ENCODE peak calls at places on chromosomes 3 and 15, in nine cellular contexts. T, P, Q, F, A, M, J, N and C are unnamed samples.

GRCh38 chr3:146145642-146146041 is 15.3 kb downstream of the PLOD2 start:
- DNase-seq in M (no peak), P (no peak), F (no peak), Q (no peak), J (no peak), T (no peak), A (no peak), N (no peak), C (no peak)

GRCh38 chr3:188236241-188236640 is 82.3 kb downstream of the LPP start:
- DNase-seq in M (no peak), P (no peak), F (no peak), T (no peak), J (no peak), A (no peak), Q (no peak), N (no peak), C (no peak)

GRCh38 chr3:72591522-72592421 is 256.5 kb downstream of the SHQ1 start:
- DNase-seq in N (no peak), T (no peak), M (no peak), P (no peak), A (peak), J (peak), Q (no peak), F (peak), C (no peak)

GRCh38 chr3:192449036-192449435 is 278.3 kb downstream of the FGF12 start:
- DNase-seq in A (no peak), N (no peak), M (no peak), T (peak), F (no peak), J (no peak), P (no peak), Q (no peak), C (no peak)

GRCh38 chr3:61806810-61807209 is 245.4 kb downstream of the PTPRG start:
- DNase-seq in P (no peak), N (no peak), T (no peak), J (no peak), Q (no peak), M (no peak), F (no peak), A (no peak), C (no peak)

GRCh38 chr15:83914906-83915305 is 261.0 kb downstream of the ADAMTSL3 start:
- DNase-seq in P (no peak), Q (no peak), N (no peak), M (no peak), F (no peak), J (no peak), T (no peak), A (no peak), C (no peak)

GRCh38 chr15:70065006-70065722 is 32.6 kb downstream of the TLE3 start:
- DNase-seq in Q (no peak), F (no peak), A (no peak), T (no peak), N (no peak), P (no peak), J (no peak), M (no peak), C (no peak)

GRCh38 chr3:46107682-46108081 is 80.4 kb upstream of the XCR1 start:
- DNase-seq in P (no peak), J (no peak), T (no peak), N (no peak), Q (no peak), F (no peak), M (no peak), A (no peak), C (no peak)

GRCh38 chr3:123880998-123881561 is 3.1 kb downstream of the MYLK start:
- DNase-seq in J (peak), P (no peak), Q (no peak), F (no peak), T (no peak), N (no peak), M (peak), A (no peak), C (no peak)

GRCh38 chr3:156317457-156317856 is 197.1 kb downstream of the KCNAB1 start:
- DNase-seq in P (no peak), A (no peak), T (peak), F (no peak), M (peak), J (no peak), N (no peak), Q (no peak), C (no peak)

GRCh38 chr3:157529751-157530150 is 26.5 kb upstream of the VEPH1 start:
- DNase-seq in Q (no peak), A (no peak), P (no peak), T (no peak), F (no peak), J (no peak), M (no peak), N (no peak), C (no peak)

GRCh38 chr3:18012933-18013332 is 270.5 kb upstream of the TBC1D5 start:
- DNase-seq in T (no peak), P (no peak), M (no peak), J (no peak), F (no peak), N (no peak), Q (no peak), A (no peak), C (no peak)

GRCh38 chr15:25971053-25971452 is 107.9 kb upstream of the ATP10A start:
- DNase-seq in Q (no peak), A (no peak), N (no peak), J (no peak), P (no peak), M (no peak), F (no peak), T (no peak), C (no peak)